ENCODE peak calls at places on chromosomes 3 and 15, in six cellular contexts. One of them, this sample, is unnamed.
A peak's percentile ranks its signal among the peaks of the same experiment; 100 is the strongest.

GRCh38 chr3:192566706-192567290 is 160.5 kb downstream of the FGF12 start:
- DNase-seq in GM20000: peak; percentile 64
- DNase-seq in fibroblast of pulmonary artery: peak; percentile 93
- DNase-seq in bronchial epithelial cell: peak; percentile 74
- DNase-seq in GM12891: peak; percentile 5
- DNase-seq in activated CD4-positive, alpha-beta T cell treated with anti-CD3 and anti-CD28 coated beads for 4 hours: peak; percentile 44
- DNase-seq in this sample: peak; percentile 78

GRCh38 chr3:144272715-144273114 is 301.1 kb downstream of the DIPK2A start:
- DNase-seq in activated CD4-positive, alpha-beta T cell treated with anti-CD3 and anti-CD28 coated beads for 4 hours: no peak
- DNase-seq in GM12891: no peak
- DNase-seq in fibroblast of pulmonary artery: no peak
- DNase-seq in GM20000: no peak
- DNase-seq in bronchial epithelial cell: no peak
- DNase-seq in this sample: no peak

GRCh38 chr3:122535964-122536363 is 21.2 kb upstream of the KPNA1 start:
- DNase-seq in fibroblast of pulmonary artery: no peak
- DNase-seq in activated CD4-positive, alpha-beta T cell treated with anti-CD3 and anti-CD28 coated beads for 4 hours: no peak
- DNase-seq in GM20000: no peak
- DNase-seq in bronchial epithelial cell: no peak
- DNase-seq in GM12891: no peak
- DNase-seq in this sample: no peak

GRCh38 chr3:52068730-52069129 is 12.4 kb upstream of the DUSP7 start:
- DNase-seq in fibroblast of pulmonary artery: no peak
- DNase-seq in bronchial epithelial cell: no peak
- DNase-seq in activated CD4-positive, alpha-beta T cell treated with anti-CD3 and anti-CD28 coated beads for 4 hours: no peak
- DNase-seq in GM12891: no peak
- DNase-seq in GM20000: no peak
- DNase-seq in this sample: no peak

GRCh38 chr3:180085122-180085710 is 48.5 kb upstream of the PEX5L start:
- DNase-seq in fibroblast of pulmonary artery: no peak
- DNase-seq in bronchial epithelial cell: no peak
- DNase-seq in GM12891: no peak
- DNase-seq in activated CD4-positive, alpha-beta T cell treated with anti-CD3 and anti-CD28 coated beads for 4 hours: no peak
- DNase-seq in GM20000: no peak
- DNase-seq in this sample: no peak

GRCh38 chr3:180970931-180971330 is 18.6 kb downstream of the DNAJC19 start:
- DNase-seq in GM20000: no peak
- DNase-seq in fibroblast of pulmonary artery: no peak
- DNase-seq in activated CD4-positive, alpha-beta T cell treated with anti-CD3 and anti-CD28 coated beads for 4 hours: no peak
- DNase-seq in bronchial epithelial cell: no peak
- DNase-seq in GM12891: no peak
- DNase-seq in this sample: no peak

GRCh38 chr3:108966773-108967172 is 13.1 kb upstream of the GUCA1C start:
- DNase-seq in activated CD4-positive, alpha-beta T cell treated with anti-CD3 and anti-CD28 coated beads for 4 hours: no peak
- DNase-seq in fibroblast of pulmonary artery: no peak
- DNase-seq in GM12891: no peak
- DNase-seq in GM20000: no peak
- DNase-seq in bronchial epithelial cell: no peak
- DNase-seq in this sample: no peak

GRCh38 chr3:140942221-140943104 is 827 bp downstream of the SLC25A36 start:
- DNase-seq in GM20000: peak; percentile 69
- DNase-seq in GM12891: peak; percentile 17
- DNase-seq in activated CD4-positive, alpha-beta T cell treated with anti-CD3 and anti-CD28 coated beads for 4 hours: peak; percentile 5
- DNase-seq in fibroblast of pulmonary artery: peak; percentile 59
- DNase-seq in bronchial epithelial cell: peak; percentile 41
- DNase-seq in this sample: peak; percentile 76

GRCh38 chr3:17175187-17175839 is 290.6 kb downstream of the PLCL2 start:
- DNase-seq in activated CD4-positive, alpha-beta T cell treated with anti-CD3 and anti-CD28 coated beads for 4 hours: no peak
- DNase-seq in GM20000: no peak
- DNase-seq in fibroblast of pulmonary artery: peak; percentile 89
- DNase-seq in bronchial epithelial cell: peak; percentile 22
- DNase-seq in GM12891: no peak
- DNase-seq in this sample: no peak

GRCh38 chr3:129224984-129225393 is 24.4 kb upstream of the COPG1 start:
- DNase-seq in GM20000: no peak
- DNase-seq in fibroblast of pulmonary artery: peak; percentile 72
- DNase-seq in bronchial epithelial cell: peak; percentile 69
- DNase-seq in GM12891: no peak
- DNase-seq in activated CD4-positive, alpha-beta T cell treated with anti-CD3 and anti-CD28 coated beads for 4 hours: no peak
- DNase-seq in this sample: peak; percentile 98

GRCh38 chr3:133742351-133743091 is 3.7 kb upstream of the TF start:
- DNase-seq in activated CD4-positive, alpha-beta T cell treated with anti-CD3 and anti-CD28 coated beads for 4 hours: no peak
- DNase-seq in bronchial epithelial cell: no peak
- DNase-seq in GM12891: no peak
- DNase-seq in fibroblast of pulmonary artery: peak; percentile 12
- DNase-seq in GM20000: no peak
- DNase-seq in this sample: no peak

GRCh38 chr3:29255854-29256696 is 24.8 kb upstream of the RBMS3 start:
- DNase-seq in activated CD4-positive, alpha-beta T cell treated with anti-CD3 and anti-CD28 coated beads for 4 hours: no peak
- DNase-seq in bronchial epithelial cell: peak; percentile 27
- DNase-seq in GM20000: no peak
- DNase-seq in fibroblast of pulmonary artery: peak; percentile 20
- DNase-seq in GM12891: no peak
- DNase-seq in this sample: no peak

GRCh38 chr15:89122532-89123525 is 34.6 kb downstream of the ABHD2 start:
- DNase-seq in bronchial epithelial cell: peak; percentile 96
- DNase-seq in activated CD4-positive, alpha-beta T cell treated with anti-CD3 and anti-CD28 coated beads for 4 hours: no peak
- DNase-seq in GM12891: no peak
- DNase-seq in GM20000: no peak
- DNase-seq in fibroblast of pulmonary artery: peak; percentile 50
- DNase-seq in this sample: no peak

GRCh38 chr3:157573780-157574378 is 70.7 kb upstream of the VEPH1 start:
- DNase-seq in bronchial epithelial cell: no peak
- DNase-seq in GM20000: no peak
- DNase-seq in fibroblast of pulmonary artery: peak; percentile 17
- DNase-seq in activated CD4-positive, alpha-beta T cell treated with anti-CD3 and anti-CD28 coated beads for 4 hours: no peak
- DNase-seq in GM12891: no peak
- DNase-seq in this sample: no peak

GRCh38 chr15:35540885-35541284 is 5.1 kb downstream of the DPH6 start:
- DNase-seq in bronchial epithelial cell: peak; percentile 13
- DNase-seq in GM20000: no peak
- DNase-seq in activated CD4-positive, alpha-beta T cell treated with anti-CD3 and anti-CD28 coated beads for 4 hours: no peak
- DNase-seq in GM12891: no peak
- DNase-seq in fibroblast of pulmonary artery: peak; percentile 51
- DNase-seq in this sample: no peak